ENCODE peak calls at places on chromosomes 7 and 10, in four cellular contexts. One of them, this sample, is unnamed.

GRCh38 chr10:93299606-93300353 is 182.4 kb downstream of the MYOF start:
- DNase-seq in pancreas: no peak
- DNase-seq in tibial artery: no peak
- DNase-seq in A549: no peak
- DNase-seq in this sample: no peak

GRCh38 chr7:29400435-29400834 is 163.2 kb upstream of the PRR15 start:
- DNase-seq in pancreas: no peak
- DNase-seq in tibial artery: no peak
- DNase-seq in A549: no peak
- DNase-seq in this sample: no peak

GRCh38 chr7:95126053-95126709 is 198.2 kb downstream of the PON1 start:
- DNase-seq in pancreas: no peak
- DNase-seq in tibial artery: no peak
- DNase-seq in A549: no peak
- DNase-seq in this sample: no peak

GRCh38 chr10:116848912-116849270 is 408 bp upstream of the ENO4 start:
- DNase-seq in pancreas: no peak
- DNase-seq in tibial artery: no peak
- DNase-seq in A549: no peak
- DNase-seq in this sample: no peak

GRCh38 chr10:116785282-116785681 is 42.9 kb upstream of the HSPA12A start:
- DNase-seq in pancreas: no peak
- DNase-seq in tibial artery: no peak
- DNase-seq in A549: no peak
- DNase-seq in this sample: no peak

GRCh38 chr7:13111230-13111629 is 423.8 kb downstream of the ARL4A start:
- DNase-seq in pancreas: no peak
- DNase-seq in tibial artery: no peak
- DNase-seq in A549: no peak
- DNase-seq in this sample: no peak

GRCh38 chr10:116699049-116699782 is 43.1 kb downstream of the HSPA12A start:
- DNase-seq in pancreas: no peak
- DNase-seq in tibial artery: no peak
- DNase-seq in A549: no peak
- DNase-seq in this sample: no peak

GRCh38 chr7:45162943-45163691 is 5.5 kb downstream of the RAMP3 start:
- DNase-seq in pancreas: no peak
- DNase-seq in tibial artery: no peak
- DNase-seq in A549: no peak
- DNase-seq in this sample: no peak

GRCh38 chr7:70734436-70734835 is 397.5 kb upstream of the GALNT17 start:
- DNase-seq in pancreas: no peak
- DNase-seq in tibial artery: no peak
- DNase-seq in A549: no peak
- DNase-seq in this sample: no peak

GRCh38 chr10:91616124-91616523 is 16.7 kb downstream of the PPP1R3C start:
- DNase-seq in pancreas: no peak
- DNase-seq in tibial artery: no peak
- DNase-seq in A549: no peak
- DNase-seq in this sample: no peak

GRCh38 chr7:86158111-86158510 is 485.6 kb upstream of the GRM3 start:
- DNase-seq in pancreas: no peak
- DNase-seq in tibial artery: no peak
- DNase-seq in A549: no peak
- DNase-seq in this sample: no peak

GRCh38 chr10:102118867-102119266 is 1.3 kb downstream of the LDB1 start:
- DNase-seq in pancreas: peak; percentile 30
- DNase-seq in tibial artery: peak; percentile 80
- DNase-seq in A549: no peak
- DNase-seq in this sample: no peak

GRCh38 chr10:69123306-69123746 is 652 bp upstream of the VPS26A start:
- DNase-seq in pancreas: no peak
- DNase-seq in tibial artery: no peak
- DNase-seq in A549: peak; percentile 74
- DNase-seq in this sample: no peak

GRCh38 chr7:83469076-83469475 is 179.9 kb downstream of the SEMA3E start:
- DNase-seq in pancreas: no peak
- DNase-seq in tibial artery: no peak
- DNase-seq in A549: no peak
- DNase-seq in this sample: no peak

GRCh38 chr10:119250641-119251314 is 43.4 kb downstream of the GRK5 start:
- DNase-seq in pancreas: no peak
- DNase-seq in tibial artery: no peak
- DNase-seq in A549: no peak
- DNase-seq in this sample: no peak

GRCh38 chr7:11716185-11716584 is 115.8 kb downstream of the THSD7A start:
- DNase-seq in pancreas: peak; percentile 39
- DNase-seq in tibial artery: no peak
- DNase-seq in A549: no peak
- DNase-seq in this sample: no peak

GRCh38 chr7:69781412-69781846 is 183.2 kb downstream of the AUTS2 start:
- DNase-seq in pancreas: no peak
- DNase-seq in tibial artery: no peak
- DNase-seq in A549: no peak
- DNase-seq in this sample: no peak

GRCh38 chr10:131663411-131663810 is 237.4 kb upstream of the PPP2R2D start:
- DNase-seq in pancreas: no peak
- DNase-seq in tibial artery: no peak
- DNase-seq in A549: no peak
- DNase-seq in this sample: no peak

GRCh38 chr7:96319444-96319843 is 2.5 kb downstream of the SLC25A13 start:
- DNase-seq in pancreas: no peak
- DNase-seq in tibial artery: no peak
- DNase-seq in A549: no peak
- DNase-seq in this sample: no peak
- H3K27ac ChIP-seq in pancreas: no peak overlapping the region
- H3K27ac ChIP-seq in tibial artery: no peak overlapping the region
- H3K27ac ChIP-seq in A549: no peak overlapping the region
- H3K27ac ChIP-seq in this sample: no peak overlapping the region

GRCh38 chr7:130895006-130895750 is 161.2 kb upstream of the KLF14 start:
- DNase-seq in pancreas: no peak
- DNase-seq in tibial artery: no peak
- DNase-seq in A549: no peak
- DNase-seq in this sample: no peak

GRCh38 chr7:130894146-130895005 is 160.4 kb upstream of the KLF14 start:
- DNase-seq in pancreas: peak; percentile 83
- DNase-seq in tibial artery: peak; percentile 89
- DNase-seq in A549: peak; percentile 80
- DNase-seq in this sample: peak; percentile 91

GRCh38 chr7:130896051-130896881 is 162.3 kb upstream of the KLF14 start:
- DNase-seq in pancreas: no peak
- DNase-seq in tibial artery: no peak
- DNase-seq in A549: no peak
- DNase-seq in this sample: no peak

GRCh38 chr7:130891254-130892094 is 157.5 kb upstream of the KLF14 start:
- DNase-seq in pancreas: no peak
- DNase-seq in tibial artery: peak; percentile 90
- DNase-seq in A549: no peak
- DNase-seq in this sample: no peak

GRCh38 chr7:130893441-130893894 is 159.5 kb upstream of the KLF14 start:
- DNase-seq in pancreas: no peak
- DNase-seq in tibial artery: peak; percentile 82
- DNase-seq in A549: no peak
- DNase-seq in this sample: no peak
- H3K27ac ChIP-seq in pancreas: peak overlapping the region; percentile 53
- H3K27ac ChIP-seq in tibial artery: peak overlapping the region; percentile 73
- H3K27ac ChIP-seq in A549: peak overlapping the region; percentile 92
- H3K27ac ChIP-seq in this sample: peak overlapping the region; percentile 74

GRCh38 chr7:134804351-134804750 is 24.9 kb downstream of the CALD1 start:
- DNase-seq in pancreas: no peak
- DNase-seq in tibial artery: no peak
- DNase-seq in A549: no peak
- DNase-seq in this sample: no peak

GRCh38 chr7:134804854-134805253 is 25.4 kb downstream of the CALD1 start:
- DNase-seq in pancreas: no peak
- DNase-seq in tibial artery: no peak
- DNase-seq in A549: no peak
- DNase-seq in this sample: no peak

GRCh38 chr7:134802762-134803161 is 23.3 kb downstream of the CALD1 start:
- DNase-seq in pancreas: no peak
- DNase-seq in tibial artery: no peak
- DNase-seq in A549: no peak
- DNase-seq in this sample: no peak

GRCh38 chr7:134809611-134810010 is 30.2 kb downstream of the CALD1 start:
- DNase-seq in pancreas: no peak
- DNase-seq in tibial artery: no peak
- DNase-seq in A549: no peak
- DNase-seq in this sample: no peak

DNA sequence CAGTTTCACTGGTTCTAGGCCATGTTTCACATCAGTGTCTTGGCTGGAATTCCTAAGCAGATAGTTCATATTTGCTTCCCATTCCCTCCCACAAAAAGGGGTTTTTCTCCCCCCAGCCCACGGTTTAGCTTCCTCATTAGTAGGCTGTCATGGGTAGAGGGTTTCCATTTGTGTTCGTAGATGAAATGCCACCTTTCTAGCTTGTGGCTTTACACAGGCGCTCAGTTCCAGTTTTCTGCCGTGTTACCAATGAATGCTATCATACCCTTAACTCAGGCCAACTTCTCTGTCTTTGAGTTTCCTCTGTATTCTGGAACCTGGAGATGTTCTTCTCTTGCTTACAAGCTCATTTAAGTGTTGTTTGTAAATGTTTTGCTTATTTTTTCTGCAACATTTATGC is 26.8 kb downstream of the CALD1 start:
- DNase-seq in pancreas: no peak
- DNase-seq in tibial artery: no peak
- DNase-seq in A549: no peak
- DNase-seq in this sample: no peak
- H3K27ac ChIP-seq in pancreas: no peak overlapping the region
- H3K27ac ChIP-seq in tibial artery: peak overlapping the region; percentile 89
- H3K27ac ChIP-seq in A549: no peak overlapping the region
- H3K27ac ChIP-seq in this sample: no peak overlapping the region

GRCh38 chr10:35412900-35413491 is 76.7 kb downstream of the CCNY start:
- DNase-seq in pancreas: no peak
- DNase-seq in tibial artery: no peak
- DNase-seq in A549: no peak
- DNase-seq in this sample: no peak
- H3K27ac ChIP-seq in pancreas: no peak overlapping the region
- H3K27ac ChIP-seq in tibial artery: no peak overlapping the region
- H3K27ac ChIP-seq in A549: peak overlapping the region; percentile 34
- H3K27ac ChIP-seq in this sample: no peak overlapping the region

GRCh38 chr10:130326954-130327353 is 190.8 kb downstream of the GLRX3 start:
- DNase-seq in pancreas: no peak
- DNase-seq in tibial artery: no peak
- DNase-seq in A549: no peak
- DNase-seq in this sample: no peak
- H3K27ac ChIP-seq in pancreas: no peak overlapping the region
- H3K27ac ChIP-seq in tibial artery: no peak overlapping the region
- H3K27ac ChIP-seq in A549: no peak overlapping the region
- H3K27ac ChIP-seq in this sample: no peak overlapping the region